ENCODE peak calls at places on chromosomes 2 and 18, in four cellular contexts. One of them, this sample, is unnamed.
A peak's percentile ranks its signal among the peaks of the same experiment; 100 is the strongest.

GRCh38 chr2:217611056-217611455 is 391.7 kb downstream of the TNS1 start:
- DNase-seq in activated CD4-positive, alpha-beta T cell treated with anti-CD3 and anti-CD28 coated beads, Interleukin-2, amount 10 ng/mL, durations not matched to agents 24 days and 14 days: no peak
- DNase-seq in fibroblast of the conjunctiva: no peak
- DNase-seq in hypothalamus: no peak
- DNase-seq in this sample: no peak

GRCh38 chr2:72144746-72145657 is 2.7 kb downstream of the CYP26B1 start:
- DNase-seq in activated CD4-positive, alpha-beta T cell treated with anti-CD3 and anti-CD28 coated beads, Interleukin-2, amount 10 ng/mL, durations not matched to agents 24 days and 14 days: no peak
- DNase-seq in fibroblast of the conjunctiva: no peak
- DNase-seq in hypothalamus: no peak
- DNase-seq in this sample: no peak

GRCh38 chr2:11356760-11357159 is 12.3 kb upstream of the ROCK2 start:
- DNase-seq in activated CD4-positive, alpha-beta T cell treated with anti-CD3 and anti-CD28 coated beads, Interleukin-2, amount 10 ng/mL, durations not matched to agents 24 days and 14 days: no peak
- DNase-seq in fibroblast of the conjunctiva: no peak
- DNase-seq in hypothalamus: no peak
- DNase-seq in this sample: no peak

GRCh38 chr2:225010804-225011203 is 31.5 kb downstream of the DOCK10 start:
- DNase-seq in activated CD4-positive, alpha-beta T cell treated with anti-CD3 and anti-CD28 coated beads, Interleukin-2, amount 10 ng/mL, durations not matched to agents 24 days and 14 days: no peak
- DNase-seq in fibroblast of the conjunctiva: peak; percentile 49
- DNase-seq in hypothalamus: no peak
- DNase-seq in this sample: peak; percentile 45

GRCh38 chr2:164186596-164186995 is 434.7 kb downstream of the GRB14 start:
- DNase-seq in activated CD4-positive, alpha-beta T cell treated with anti-CD3 and anti-CD28 coated beads, Interleukin-2, amount 10 ng/mL, durations not matched to agents 24 days and 14 days: no peak
- DNase-seq in fibroblast of the conjunctiva: no peak
- DNase-seq in hypothalamus: no peak
- DNase-seq in this sample: no peak

GRCh38 chr2:72220170-72220569 is 72.5 kb upstream of the CYP26B1 start:
- DNase-seq in activated CD4-positive, alpha-beta T cell treated with anti-CD3 and anti-CD28 coated beads, Interleukin-2, amount 10 ng/mL, durations not matched to agents 24 days and 14 days: no peak
- DNase-seq in fibroblast of the conjunctiva: no peak
- DNase-seq in hypothalamus: no peak
- DNase-seq in this sample: no peak

GRCh38 chr2:134426721-134427120 is 172.8 kb downstream of the MGAT5 start:
- DNase-seq in activated CD4-positive, alpha-beta T cell treated with anti-CD3 and anti-CD28 coated beads, Interleukin-2, amount 10 ng/mL, durations not matched to agents 24 days and 14 days: no peak
- DNase-seq in fibroblast of the conjunctiva: no peak
- DNase-seq in hypothalamus: no peak
- DNase-seq in this sample: no peak

GRCh38 chr2:176814274-176814673 is 398.3 kb upstream of the HNRNPA3 start:
- DNase-seq in activated CD4-positive, alpha-beta T cell treated with anti-CD3 and anti-CD28 coated beads, Interleukin-2, amount 10 ng/mL, durations not matched to agents 24 days and 14 days: no peak
- DNase-seq in fibroblast of the conjunctiva: no peak
- DNase-seq in hypothalamus: no peak
- DNase-seq in this sample: no peak

GRCh38 chr18:36828157-36828629 is 609 bp downstream of the TPGS2 start:
- DNase-seq in activated CD4-positive, alpha-beta T cell treated with anti-CD3 and anti-CD28 coated beads, Interleukin-2, amount 10 ng/mL, durations not matched to agents 24 days and 14 days: no peak
- DNase-seq in fibroblast of the conjunctiva: peak; percentile 43
- DNase-seq in hypothalamus: no peak
- DNase-seq in this sample: peak; percentile 18

GRCh38 chr2:121617042-121617599 is 32.1 kb downstream of the CLASP1 start:
- DNase-seq in activated CD4-positive, alpha-beta T cell treated with anti-CD3 and anti-CD28 coated beads, Interleukin-2, amount 10 ng/mL, durations not matched to agents 24 days and 14 days: no peak
- DNase-seq in fibroblast of the conjunctiva: no peak
- DNase-seq in hypothalamus: no peak
- DNase-seq in this sample: no peak

GRCh38 chr2:85741811-85742507 is 11.8 kb upstream of the ATOH8 start:
- DNase-seq in activated CD4-positive, alpha-beta T cell treated with anti-CD3 and anti-CD28 coated beads, Interleukin-2, amount 10 ng/mL, durations not matched to agents 24 days and 14 days: no peak
- DNase-seq in fibroblast of the conjunctiva: peak; percentile 76
- DNase-seq in hypothalamus: peak; percentile 79
- DNase-seq in this sample: peak; percentile 77

GRCh38 chr18:79361766-79362522 is 33.8 kb upstream of the NFATC1 start:
- DNase-seq in activated CD4-positive, alpha-beta T cell treated with anti-CD3 and anti-CD28 coated beads, Interleukin-2, amount 10 ng/mL, durations not matched to agents 24 days and 14 days: no peak
- DNase-seq in fibroblast of the conjunctiva: no peak
- DNase-seq in hypothalamus: no peak
- DNase-seq in this sample: no peak

GRCh38 chr2:28342081-28342967 is 50.3 kb upstream of the FOSL2 start:
- DNase-seq in activated CD4-positive, alpha-beta T cell treated with anti-CD3 and anti-CD28 coated beads, Interleukin-2, amount 10 ng/mL, durations not matched to agents 24 days and 14 days: no peak
- DNase-seq in fibroblast of the conjunctiva: peak; percentile 81
- DNase-seq in hypothalamus: no peak
- DNase-seq in this sample: peak; percentile 45

GRCh38 chr2:230472619-230473018 is 56.6 kb downstream of the SP100 start:
- DNase-seq in activated CD4-positive, alpha-beta T cell treated with anti-CD3 and anti-CD28 coated beads, Interleukin-2, amount 10 ng/mL, durations not matched to agents 24 days and 14 days: peak; percentile 72
- DNase-seq in fibroblast of the conjunctiva: no peak
- DNase-seq in hypothalamus: no peak
- DNase-seq in this sample: peak; percentile 7

GRCh38 chr2:173326806-173327205 is 27.9 kb upstream of the CDCA7 start:
- DNase-seq in activated CD4-positive, alpha-beta T cell treated with anti-CD3 and anti-CD28 coated beads, Interleukin-2, amount 10 ng/mL, durations not matched to agents 24 days and 14 days: no peak
- DNase-seq in fibroblast of the conjunctiva: no peak
- DNase-seq in hypothalamus: no peak
- DNase-seq in this sample: peak; percentile 71

GRCh38 chr2:118849226-118850170 is 2.0 kb upstream of the EN1 start:
- DNase-seq in activated CD4-positive, alpha-beta T cell treated with anti-CD3 and anti-CD28 coated beads, Interleukin-2, amount 10 ng/mL, durations not matched to agents 24 days and 14 days: no peak
- DNase-seq in fibroblast of the conjunctiva: no peak
- DNase-seq in hypothalamus: no peak
- DNase-seq in this sample: no peak

GRCh38 chr2:230814616-230815015 is 50.1 kb upstream of the ITM2C start:
- DNase-seq in activated CD4-positive, alpha-beta T cell treated with anti-CD3 and anti-CD28 coated beads, Interleukin-2, amount 10 ng/mL, durations not matched to agents 24 days and 14 days: peak; percentile 61
- DNase-seq in fibroblast of the conjunctiva: no peak
- DNase-seq in hypothalamus: no peak
- DNase-seq in this sample: no peak

GRCh38 chr2:8661736-8662135 is 20.1 kb upstream of the ID2 start:
- DNase-seq in activated CD4-positive, alpha-beta T cell treated with anti-CD3 and anti-CD28 coated beads, Interleukin-2, amount 10 ng/mL, durations not matched to agents 24 days and 14 days: no peak
- DNase-seq in fibroblast of the conjunctiva: no peak
- DNase-seq in hypothalamus: no peak
- DNase-seq in this sample: no peak

GRCh38 chr18:22432672-22433137 is 15.0 kb upstream of the CTAGE1 start:
- DNase-seq in activated CD4-positive, alpha-beta T cell treated with anti-CD3 and anti-CD28 coated beads, Interleukin-2, amount 10 ng/mL, durations not matched to agents 24 days and 14 days: no peak
- DNase-seq in fibroblast of the conjunctiva: peak; percentile 70
- DNase-seq in hypothalamus: no peak
- DNase-seq in this sample: peak; percentile 58

GRCh38 chr2:168545439-168546082 is 89.5 kb downstream of the CERS6 start:
- DNase-seq in activated CD4-positive, alpha-beta T cell treated with anti-CD3 and anti-CD28 coated beads, Interleukin-2, amount 10 ng/mL, durations not matched to agents 24 days and 14 days: no peak
- DNase-seq in fibroblast of the conjunctiva: peak; percentile 52
- DNase-seq in hypothalamus: no peak
- DNase-seq in this sample: peak; percentile 76

GRCh38 chr2:3126686-3127278 is 250.8 kb downstream of the EIPR1 start:
- DNase-seq in activated CD4-positive, alpha-beta T cell treated with anti-CD3 and anti-CD28 coated beads, Interleukin-2, amount 10 ng/mL, durations not matched to agents 24 days and 14 days: no peak
- DNase-seq in fibroblast of the conjunctiva: no peak
- DNase-seq in hypothalamus: no peak
- DNase-seq in this sample: no peak

GRCh38 chr2:205656426-205656795 is 25.9 kb upstream of the NRP2 start:
- DNase-seq in activated CD4-positive, alpha-beta T cell treated with anti-CD3 and anti-CD28 coated beads, Interleukin-2, amount 10 ng/mL, durations not matched to agents 24 days and 14 days: no peak
- DNase-seq in fibroblast of the conjunctiva: no peak
- DNase-seq in hypothalamus: no peak
- DNase-seq in this sample: no peak

GRCh38 chr2:219386532-219387280 is 1.0 kb downstream of the DNPEP start:
- DNase-seq in activated CD4-positive, alpha-beta T cell treated with anti-CD3 and anti-CD28 coated beads, Interleukin-2, amount 10 ng/mL, durations not matched to agents 24 days and 14 days: no peak
- DNase-seq in fibroblast of the conjunctiva: no peak
- DNase-seq in hypothalamus: no peak
- DNase-seq in this sample: no peak

GRCh38 chr2:160812830-160813505 is 319.4 kb upstream of the RBMS1 start:
- DNase-seq in activated CD4-positive, alpha-beta T cell treated with anti-CD3 and anti-CD28 coated beads, Interleukin-2, amount 10 ng/mL, durations not matched to agents 24 days and 14 days: no peak
- DNase-seq in fibroblast of the conjunctiva: no peak
- DNase-seq in hypothalamus: no peak
- DNase-seq in this sample: no peak

GRCh38 chr2:73107211-73107926 is 5.4 kb downstream of the RAB11FIP5 start:
- DNase-seq in activated CD4-positive, alpha-beta T cell treated with anti-CD3 and anti-CD28 coated beads, Interleukin-2, amount 10 ng/mL, durations not matched to agents 24 days and 14 days: no peak
- DNase-seq in fibroblast of the conjunctiva: no peak
- DNase-seq in hypothalamus: no peak
- DNase-seq in this sample: no peak

GRCh38 chr2:47641366-47641765 is 141.6 kb upstream of the MSH6 start:
- DNase-seq in activated CD4-positive, alpha-beta T cell treated with anti-CD3 and anti-CD28 coated beads, Interleukin-2, amount 10 ng/mL, durations not matched to agents 24 days and 14 days: no peak
- DNase-seq in fibroblast of the conjunctiva: no peak
- DNase-seq in hypothalamus: no peak
- DNase-seq in this sample: no peak

GRCh38 chr2:206556357-206556949 is 85.8 kb upstream of the FAM237A start:
- DNase-seq in activated CD4-positive, alpha-beta T cell treated with anti-CD3 and anti-CD28 coated beads, Interleukin-2, amount 10 ng/mL, durations not matched to agents 24 days and 14 days: no peak
- DNase-seq in fibroblast of the conjunctiva: peak; percentile 32
- DNase-seq in hypothalamus: no peak
- DNase-seq in this sample: no peak

GRCh38 chr18:62438876-62439275 is 83.9 kb upstream of the ZCCHC2 start:
- DNase-seq in activated CD4-positive, alpha-beta T cell treated with anti-CD3 and anti-CD28 coated beads, Interleukin-2, amount 10 ng/mL, durations not matched to agents 24 days and 14 days: no peak
- DNase-seq in fibroblast of the conjunctiva: no peak
- DNase-seq in hypothalamus: no peak
- DNase-seq in this sample: no peak

GRCh38 chr2:202299712-202300111 is 34.1 kb downstream of the NOP58 start:
- DNase-seq in activated CD4-positive, alpha-beta T cell treated with anti-CD3 and anti-CD28 coated beads, Interleukin-2, amount 10 ng/mL, durations not matched to agents 24 days and 14 days: no peak
- DNase-seq in fibroblast of the conjunctiva: no peak
- DNase-seq in hypothalamus: no peak
- DNase-seq in this sample: no peak

GRCh38 chr18:27887711-27888495 is 289.0 kb downstream of the CDH2 start:
- DNase-seq in activated CD4-positive, alpha-beta T cell treated with anti-CD3 and anti-CD28 coated beads, Interleukin-2, amount 10 ng/mL, durations not matched to agents 24 days and 14 days: no peak
- DNase-seq in fibroblast of the conjunctiva: no peak
- DNase-seq in hypothalamus: no peak
- DNase-seq in this sample: no peak

GRCh38 chr2:128550801-128551416 is 232.2 kb upstream of the HS6ST1 start:
- DNase-seq in activated CD4-positive, alpha-beta T cell treated with anti-CD3 and anti-CD28 coated beads, Interleukin-2, amount 10 ng/mL, durations not matched to agents 24 days and 14 days: no peak
- DNase-seq in fibroblast of the conjunctiva: no peak
- DNase-seq in hypothalamus: no peak
- DNase-seq in this sample: no peak

GRCh38 chr18:73261243-73261642 is 393.5 kb upstream of the NETO1 start:
- DNase-seq in activated CD4-positive, alpha-beta T cell treated with anti-CD3 and anti-CD28 coated beads, Interleukin-2, amount 10 ng/mL, durations not matched to agents 24 days and 14 days: no peak
- DNase-seq in fibroblast of the conjunctiva: no peak
- DNase-seq in hypothalamus: no peak
- DNase-seq in this sample: no peak

GRCh38 chr2:47011696-47012095 is 96.1 kb upstream of the MCFD2 start:
- DNase-seq in activated CD4-positive, alpha-beta T cell treated with anti-CD3 and anti-CD28 coated beads, Interleukin-2, amount 10 ng/mL, durations not matched to agents 24 days and 14 days: no peak
- DNase-seq in fibroblast of the conjunctiva: no peak
- DNase-seq in hypothalamus: no peak
- DNase-seq in this sample: no peak

GRCh38 chr2:237223208-237223861 is 137.6 kb downstream of the COPS8 start:
- DNase-seq in activated CD4-positive, alpha-beta T cell treated with anti-CD3 and anti-CD28 coated beads, Interleukin-2, amount 10 ng/mL, durations not matched to agents 24 days and 14 days: no peak
- DNase-seq in fibroblast of the conjunctiva: peak; percentile 96
- DNase-seq in hypothalamus: no peak
- DNase-seq in this sample: peak; percentile 99

GRCh38 chr2:102717308-102718018 is 44.4 kb upstream of the TMEM182 start:
- DNase-seq in activated CD4-positive, alpha-beta T cell treated with anti-CD3 and anti-CD28 coated beads, Interleukin-2, amount 10 ng/mL, durations not matched to agents 24 days and 14 days: peak; percentile 37
- DNase-seq in fibroblast of the conjunctiva: peak; percentile 68
- DNase-seq in hypothalamus: no peak
- DNase-seq in this sample: peak; percentile 57

GRCh38 chr2:105425936-105426625 is 27.2 kb upstream of the FHL2 start:
- DNase-seq in activated CD4-positive, alpha-beta T cell treated with anti-CD3 and anti-CD28 coated beads, Interleukin-2, amount 10 ng/mL, durations not matched to agents 24 days and 14 days: no peak
- DNase-seq in fibroblast of the conjunctiva: no peak
- DNase-seq in hypothalamus: no peak
- DNase-seq in this sample: no peak

This sample was measured in GM04503.